ENCODE peak calls at places on chromosomes 3 and 15, in nine cellular contexts. L is heart left ventricle, X is OCI-M1, Y is endothelial cell, P is NCI-H1930, G is DMS53, H is natural killer cell, T is T-helper 9 cell, I is HEK293T. D is an unnamed sample.

GRCh38 chr3:188286087-188286513 is 132.1 kb downstream of the LPP start:
- DNase-seq in L (peak), X (no peak), Y (no peak), P (no peak), G (no peak), H (no peak), T (no peak), I (no peak), D (no peak)

GRCh38 chr3:114809668-114810413 is 337.2 kb downstream of the ZBTB20 start:
- DNase-seq in L (no peak), X (peak), Y (no peak), P (no peak), G (peak), H (peak), T (no peak), I (peak), D (no peak)

GRCh38 chr3:50275160-50275995 is 3.5 kb upstream of the LSMEM2 start:
- DNase-seq in L (no peak), X (no peak), Y (no peak), P (no peak), G (no peak), H (no peak), T (no peak), I (no peak), D (no peak)

GRCh38 chr3:101829066-101829830 is 20.1 kb upstream of the NFKBIZ start:
- DNase-seq in L (peak), X (no peak), Y (no peak), P (no peak), G (no peak), H (peak), T (peak), I (no peak), D (no peak)

GRCh38 chr3:106085998-106086397 is 217.2 kb upstream of the CBLB start:
- DNase-seq in L (no peak), X (no peak), Y (no peak), P (no peak), G (no peak), H (no peak), T (no peak), I (no peak), D (no peak)

GRCh38 chr3:183211390-183211789 is 41.7 kb upstream of the B3GNT5 start:
- DNase-seq in L (peak), X (no peak), Y (no peak), P (no peak), G (no peak), H (no peak), T (no peak), I (no peak), D (no peak)

GRCh38 chr3:172272699-172273098 is 175.6 kb downstream of the GHSR start:
- DNase-seq in L (no peak), X (no peak), Y (no peak), P (no peak), G (no peak), H (no peak), T (no peak), I (no peak), D (no peak)

GRCh38 chr3:49803464-49804140 is 541 bp downstream of the INKA1 start:
- DNase-seq in L (no peak), X (peak), Y (peak), P (no peak), G (peak), H (no peak), T (peak), I (no peak), D (no peak)

GRCh38 chr3:142095866-142096265 is 53.5 kb downstream of the TFDP2 start:
- DNase-seq in L (no peak), X (no peak), Y (no peak), P (no peak), G (no peak), H (no peak), T (no peak), I (no peak), D (peak)

GRCh38 chr3:71341721-71342120 is 241.8 kb downstream of the FOXP1 start:
- DNase-seq in L (no peak), X (no peak), Y (no peak), P (no peak), G (no peak), H (no peak), T (no peak), I (no peak), D (no peak)

GRCh38 chr15:41043276-41043675 is 72.8 kb downstream of the INO80 start:
- DNase-seq in L (no peak), X (no peak), Y (no peak), P (no peak), G (no peak), H (no peak), T (no peak), I (no peak), D (no peak)

GRCh38 chr15:41031232-41032078 is 78.2 kb downstream of the CHAC1 start:
- DNase-seq in L (no peak), X (no peak), Y (no peak), P (no peak), G (no peak), H (no peak), T (no peak), I (no peak), D (no peak)